ENCODE peak calls at places on chromosomes 11 and 22, in four cellular contexts. One of them, this sample, is unnamed.

GRCh38 chr11:66048525-66049313 is at the start of gene GAL3ST3:
- DNase-seq in neural progenitor cell: peak
- DNase-seq in AG10803: no peak
- DNase-seq in stimulated activated CD4-positive, alpha-beta T cell treated with anti-CD3 and anti-CD28 coated beads, Interleukin-15, amount 100 ng/mL, for 1 hour: no peak
- DNase-seq in this sample: no peak

GRCh38 chr11:34302046-34302921 is 55.5 kb downstream of the ABTB2 start:
- DNase-seq in stimulated activated CD4-positive, alpha-beta T cell treated with anti-CD3 and anti-CD28 coated beads, Interleukin-15, amount 100 ng/mL, for 1 hour: no peak
- DNase-seq in AG10803: peak
- DNase-seq in neural progenitor cell: no peak
- DNase-seq in this sample: no peak

GRCh38 chr22:23142546-23143105 is 836 bp upstream of the RSPH14 start:
- DNase-seq in neural progenitor cell: no peak
- DNase-seq in AG10803: no peak
- DNase-seq in stimulated activated CD4-positive, alpha-beta T cell treated with anti-CD3 and anti-CD28 coated beads, Interleukin-15, amount 100 ng/mL, for 1 hour: no peak
- DNase-seq in this sample: no peak

GRCh38 chr11:111851636-111852035 is 19.7 kb downstream of the ALG9 start:
- DNase-seq in neural progenitor cell: peak
- DNase-seq in stimulated activated CD4-positive, alpha-beta T cell treated with anti-CD3 and anti-CD28 coated beads, Interleukin-15, amount 100 ng/mL, for 1 hour: no peak
- DNase-seq in AG10803: peak
- DNase-seq in this sample: no peak

GRCh38 chr11:74849525-74850391 is 99.1 kb downstream of the XRRA1 start:
- DNase-seq in neural progenitor cell: peak
- DNase-seq in AG10803: peak
- DNase-seq in stimulated activated CD4-positive, alpha-beta T cell treated with anti-CD3 and anti-CD28 coated beads, Interleukin-15, amount 100 ng/mL, for 1 hour: no peak
- DNase-seq in this sample: no peak

GRCh38 chr11:59102259-59102765 is 4.7 kb upstream of the FAM111B start:
- DNase-seq in neural progenitor cell: peak
- DNase-seq in AG10803: peak
- DNase-seq in stimulated activated CD4-positive, alpha-beta T cell treated with anti-CD3 and anti-CD28 coated beads, Interleukin-15, amount 100 ng/mL, for 1 hour: peak
- DNase-seq in this sample: peak

GRCh38 chr11:62005231-62005661 is 37.8 kb upstream of the FTH1 start:
- DNase-seq in stimulated activated CD4-positive, alpha-beta T cell treated with anti-CD3 and anti-CD28 coated beads, Interleukin-15, amount 100 ng/mL, for 1 hour: no peak
- DNase-seq in AG10803: peak
- DNase-seq in neural progenitor cell: no peak
- DNase-seq in this sample: no peak

GRCh38 chr11:64894070-64894811 is 15.8 kb upstream of the EHD1 start:
- DNase-seq in stimulated activated CD4-positive, alpha-beta T cell treated with anti-CD3 and anti-CD28 coated beads, Interleukin-15, amount 100 ng/mL, for 1 hour: peak
- DNase-seq in neural progenitor cell: peak
- DNase-seq in AG10803: peak
- DNase-seq in this sample: peak

GRCh38 chr11:134533511-134533910 is 121.5 kb upstream of the B3GAT1 start:
- DNase-seq in AG10803: no peak
- DNase-seq in stimulated activated CD4-positive, alpha-beta T cell treated with anti-CD3 and anti-CD28 coated beads, Interleukin-15, amount 100 ng/mL, for 1 hour: no peak
- DNase-seq in neural progenitor cell: no peak
- DNase-seq in this sample: no peak

GRCh38 chr11:122205036-122205435 is 89.0 kb upstream of the BLID start:
- DNase-seq in neural progenitor cell: no peak
- DNase-seq in stimulated activated CD4-positive, alpha-beta T cell treated with anti-CD3 and anti-CD28 coated beads, Interleukin-15, amount 100 ng/mL, for 1 hour: no peak
- DNase-seq in AG10803: peak
- DNase-seq in this sample: no peak

GRCh38 chr11:60482361-60482760 is 10.2 kb upstream of the MS4A12 start:
- DNase-seq in neural progenitor cell: no peak
- DNase-seq in stimulated activated CD4-positive, alpha-beta T cell treated with anti-CD3 and anti-CD28 coated beads, Interleukin-15, amount 100 ng/mL, for 1 hour: no peak
- DNase-seq in AG10803: no peak
- DNase-seq in this sample: no peak

GRCh38 chr11:110479445-110480101 is 49.8 kb downstream of the FDX1 start:
- DNase-seq in neural progenitor cell: no peak
- DNase-seq in AG10803: peak
- DNase-seq in stimulated activated CD4-positive, alpha-beta T cell treated with anti-CD3 and anti-CD28 coated beads, Interleukin-15, amount 100 ng/mL, for 1 hour: no peak
- DNase-seq in this sample: no peak

GRCh38 chr11:134532176-134532920 is 120.3 kb upstream of the B3GAT1 start:
- DNase-seq in neural progenitor cell: peak
- DNase-seq in AG10803: no peak
- DNase-seq in stimulated activated CD4-positive, alpha-beta T cell treated with anti-CD3 and anti-CD28 coated beads, Interleukin-15, amount 100 ng/mL, for 1 hour: no peak
- DNase-seq in this sample: peak

GRCh38 chr22:27032121-27032761 is 374.9 kb downstream of the MIAT start:
- DNase-seq in neural progenitor cell: peak
- DNase-seq in stimulated activated CD4-positive, alpha-beta T cell treated with anti-CD3 and anti-CD28 coated beads, Interleukin-15, amount 100 ng/mL, for 1 hour: no peak
- DNase-seq in AG10803: no peak
- DNase-seq in this sample: no peak

GRCh38 chr11:114354076-114354475 is 46.2 kb downstream of the C11orf71 start:
- DNase-seq in neural progenitor cell: no peak
- DNase-seq in AG10803: peak
- DNase-seq in stimulated activated CD4-positive, alpha-beta T cell treated with anti-CD3 and anti-CD28 coated beads, Interleukin-15, amount 100 ng/mL, for 1 hour: no peak
- DNase-seq in this sample: no peak

GRCh38 chr22:38205261-38206128 is 3.7 kb downstream of the MAFF start:
- DNase-seq in stimulated activated CD4-positive, alpha-beta T cell treated with anti-CD3 and anti-CD28 coated beads, Interleukin-15, amount 100 ng/mL, for 1 hour: no peak
- DNase-seq in neural progenitor cell: no peak
- DNase-seq in AG10803: peak
- DNase-seq in this sample: no peak